ENCODE peak calls at places on chromosomes 6 and 20, in seven cellular contexts. One of them, this sample, is unnamed.

GRCh38 chr6:136103763-136104311 is 146.3 kb downstream of the MTFR2 start:
- DNase-seq in iPS DF 6.9: no peak
- DNase-seq in cardiac fibroblast: peak; percentile 40
- DNase-seq in cerebellum: no peak
- DNase-seq in NB4: no peak
- DNase-seq in progenitor cell of endocrine pancreas: no peak
- DNase-seq in SK-N-SH: peak; percentile 48
- DNase-seq in this sample: no peak

GRCh38 chr6:105882833-105883232 is 203.3 kb upstream of the PRDM1 start:
- DNase-seq in iPS DF 6.9: no peak
- DNase-seq in cardiac fibroblast: no peak
- DNase-seq in cerebellum: no peak
- DNase-seq in NB4: no peak
- DNase-seq in progenitor cell of endocrine pancreas: no peak
- DNase-seq in SK-N-SH: no peak
- DNase-seq in this sample: no peak

GRCh38 chr6:105920071-105920470 is 166.1 kb upstream of the PRDM1 start:
- DNase-seq in iPS DF 6.9: no peak
- DNase-seq in cardiac fibroblast: no peak
- DNase-seq in cerebellum: no peak
- DNase-seq in NB4: no peak
- DNase-seq in progenitor cell of endocrine pancreas: no peak
- DNase-seq in SK-N-SH: no peak
- DNase-seq in this sample: no peak

GRCh38 chr6:107539409-107539808 is 49.5 kb downstream of the SOBP start:
- DNase-seq in iPS DF 6.9: no peak
- DNase-seq in cardiac fibroblast: no peak
- DNase-seq in cerebellum: no peak
- DNase-seq in NB4: no peak
- DNase-seq in progenitor cell of endocrine pancreas: no peak
- DNase-seq in SK-N-SH: peak; percentile 44
- DNase-seq in this sample: no peak

GRCh38 chr20:58359441-58359840 is 29.6 kb upstream of the VAPB start:
- DNase-seq in iPS DF 6.9: no peak
- DNase-seq in cardiac fibroblast: peak; percentile 27
- DNase-seq in cerebellum: no peak
- DNase-seq in NB4: no peak
- DNase-seq in progenitor cell of endocrine pancreas: no peak
- DNase-seq in SK-N-SH: no peak
- DNase-seq in this sample: no peak

GRCh38 chr20:46872315-46873211 is 22.1 kb upstream of the EYA2 start:
- DNase-seq in iPS DF 6.9: no peak
- DNase-seq in cardiac fibroblast: peak; percentile 8
- DNase-seq in cerebellum: no peak
- DNase-seq in NB4: peak; percentile 8
- DNase-seq in progenitor cell of endocrine pancreas: no peak
- DNase-seq in SK-N-SH: peak; percentile 20
- DNase-seq in this sample: peak; percentile 59

GRCh38 chr6:135667694-135668455 is 170.3 kb upstream of the AHI1 start:
- DNase-seq in iPS DF 6.9: no peak
- DNase-seq in cardiac fibroblast: peak; percentile 36
- DNase-seq in cerebellum: no peak
- DNase-seq in NB4: no peak
- DNase-seq in progenitor cell of endocrine pancreas: no peak
- DNase-seq in SK-N-SH: no peak
- DNase-seq in this sample: peak; percentile 58

GRCh38 chr6:84255641-84256040 is 28.2 kb upstream of the CEP162 start:
- DNase-seq in iPS DF 6.9: no peak
- DNase-seq in cardiac fibroblast: no peak
- DNase-seq in cerebellum: no peak
- DNase-seq in NB4: no peak
- DNase-seq in progenitor cell of endocrine pancreas: no peak
- DNase-seq in SK-N-SH: no peak
- DNase-seq in this sample: no peak

GRCh38 chr6:96468281-96468680 is 53.3 kb upstream of the UFL1 start:
- DNase-seq in iPS DF 6.9: no peak
- DNase-seq in cardiac fibroblast: no peak
- DNase-seq in cerebellum: no peak
- DNase-seq in NB4: no peak
- DNase-seq in progenitor cell of endocrine pancreas: no peak
- DNase-seq in SK-N-SH: no peak
- DNase-seq in this sample: no peak

This sample was measured in GM03348.